ENCODE peak calls at places on chromosomes 12 and 14, in seven cellular contexts. N is choroid plexus epithelial cell, K is endothelial cell, V is mesothelial cell of epicardium, G is right atrium auricular region, T is heart right ventricle, X is upper lobe of right lung. F is an unnamed sample.

GRCh38 chr14:37594238-37594915 is 672 bp downstream of the FOXA1 start:
- DNase-seq in N (peak), K (peak), V (peak), G (no peak), T (no peak), X (peak), F (no peak)

GRCh38 chr12:122096591-122097149 is 18.1 kb downstream of the MLXIP start:
- DNase-seq in N (no peak), K (no peak), V (no peak), G (no peak), T (no peak), X (no peak), F (no peak)

GRCh38 chr14:88154321-88154720 is 149.4 kb downstream of the GPR65 start:
- DNase-seq in N (no peak), K (no peak), V (no peak), G (no peak), T (no peak), X (no peak), F (no peak)

GRCh38 chr12:96425973-96426372 is 25.7 kb upstream of the CDK17 start:
- DNase-seq in N (peak), K (no peak), V (no peak), G (no peak), T (no peak), X (no peak), F (no peak)

GRCh38 chr14:30333934-30334333 is 225.0 kb upstream of the G2E3 start:
- DNase-seq in N (no peak), K (no peak), V (no peak), G (no peak), T (no peak), X (no peak), F (no peak)

GRCh38 chr14:77763316-77763715 is 2.4 kb upstream of the SNW1 start:
- DNase-seq in N (no peak), K (no peak), V (no peak), G (no peak), T (no peak), X (no peak), F (no peak)

GRCh38 chr12:24928131-24928530 is 20.8 kb downstream of the BCAT1 start:
- DNase-seq in N (no peak), K (no peak), V (no peak), G (no peak), T (no peak), X (no peak), F (no peak)

GRCh38 chr12:39824505-39825198 is 205.0 kb upstream of the ABCD2 start:
- DNase-seq in N (peak), K (no peak), V (no peak), G (no peak), T (no peak), X (peak), F (no peak)

GRCh38 chr12:57829025-57829777 is 10.7 kb upstream of the AVIL start:
- DNase-seq in N (no peak), K (no peak), V (no peak), G (no peak), T (no peak), X (no peak), F (no peak)

GRCh38 chr12:127873306-127873705 is 393.7 kb upstream of the TMEM132C start:
- DNase-seq in N (no peak), K (no peak), V (no peak), G (no peak), T (no peak), X (no peak), F (no peak)

GRCh38 chr12:115294443-115295133 is 610.6 kb upstream of the TBX3 start:
- DNase-seq in N (peak), K (no peak), V (no peak), G (no peak), T (no peak), X (no peak), F (no peak)

GRCh38 chr12:66708704-66709443 is 30.0 kb upstream of the GRIP1 start:
- DNase-seq in N (peak), K (no peak), V (no peak), G (no peak), T (no peak), X (no peak), F (no peak)

GRCh38 chr14:104512061-104512460 is 67.5 kb upstream of the C14orf180 start:
- DNase-seq in N (no peak), K (no peak), V (no peak), G (no peak), T (no peak), X (no peak), F (no peak)

GRCh38 chr12:54439521-54440255 is 20.6 kb upstream of the ITGA5 start:
- DNase-seq in N (peak), K (no peak), V (no peak), G (no peak), T (no peak), X (no peak), F (no peak)

GRCh38 chr14:23876160-23876750 is 77.3 kb upstream of the DHRS4 start:
- DNase-seq in N (no peak), K (no peak), V (no peak), G (no peak), T (no peak), X (no peak), F (no peak)

GRCh38 chr14:64434528-64434927 is 30.8 kb upstream of the AKAP5 start:
- DNase-seq in N (peak), K (no peak), V (no peak), G (no peak), T (no peak), X (no peak), F (no peak)

GRCh38 chr12:93415723-93416464 is 25.9 kb downstream of the UBE2N start:
- DNase-seq in N (peak), K (no peak), V (no peak), G (no peak), T (no peak), X (no peak), F (no peak)

GRCh38 chr12:113136990-113137511 is 1.5 kb upstream of the RASAL1 start:
- DNase-seq in N (no peak), K (no peak), V (no peak), G (no peak), T (no peak), X (no peak), F (no peak)

GRCh38 chr12:62900686-62901272 is 34.2 kb downstream of the PPM1H start:
- DNase-seq in N (no peak), K (no peak), V (no peak), G (no peak), T (no peak), X (no peak), F (no peak)

GRCh38 chr14:24051789-24052655 is at the start of gene CARMIL3:
- DNase-seq in N (peak), K (peak), V (peak), G (no peak), T (peak), X (peak), F (no peak)

DNA sequence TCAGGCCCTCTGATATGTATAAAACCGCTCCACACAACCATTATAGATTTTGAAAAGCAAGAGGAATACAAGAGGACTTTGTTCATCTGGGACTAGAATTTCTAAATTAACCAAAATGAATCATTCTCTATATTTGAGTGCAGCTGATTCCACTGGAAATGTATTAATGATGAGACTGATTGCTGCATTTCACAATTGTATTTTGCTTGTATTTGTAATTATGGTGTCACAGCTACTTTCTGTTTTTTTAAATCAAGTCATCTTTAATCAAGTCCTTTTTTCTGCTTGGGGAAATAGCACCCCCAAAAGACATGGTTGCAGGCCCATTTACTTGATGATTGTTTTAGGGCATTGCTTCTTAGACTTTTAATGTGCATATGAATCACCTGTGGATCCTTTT is 162.4 kb downstream of the KICS2 start:
- DNase-seq in N (no peak), K (no peak), V (no peak), G (no peak), T (no peak), X (no peak), F (no peak)
- TF ChIP-seq CTCF in N (no peak), K (no peak), V (no peak), G (no peak), T (no peak), X (no peak), F (no peak)

DNA sequence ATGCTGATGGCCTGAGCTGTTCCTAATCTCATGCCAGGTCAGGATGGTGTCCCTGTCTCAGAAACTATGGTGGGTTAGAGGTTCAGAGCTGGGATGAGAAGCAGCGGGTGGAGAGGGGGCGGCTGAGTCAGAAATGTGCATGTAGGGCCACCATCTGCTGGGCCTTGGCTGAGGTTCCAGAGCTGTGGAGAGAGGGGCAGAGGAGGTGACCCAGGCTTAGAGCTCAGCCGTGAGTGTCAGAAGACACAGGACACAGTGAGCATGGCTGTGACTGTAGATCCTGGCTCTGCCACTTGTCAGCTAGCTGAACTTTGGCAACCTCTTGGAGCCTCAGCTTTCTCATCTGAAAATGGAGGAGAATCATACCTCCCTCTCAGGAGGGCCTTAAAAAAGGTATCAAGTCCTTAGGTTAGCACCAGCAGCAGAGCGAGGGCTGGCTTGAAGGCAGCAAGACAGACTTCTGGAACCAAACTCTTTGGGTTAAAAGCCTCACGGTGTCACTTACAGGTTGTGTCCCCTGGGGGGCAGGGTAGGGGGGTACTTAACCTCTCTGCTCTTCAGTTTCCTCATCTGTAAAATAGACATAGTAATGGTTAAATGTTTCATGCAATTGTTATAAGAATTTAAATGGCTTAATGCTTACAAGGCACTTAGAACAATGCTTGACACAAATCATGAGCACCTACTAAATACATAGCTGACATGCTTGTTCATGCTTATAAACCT is 34.8 kb downstream of the TMEM229B start:
- DNase-seq in N (no peak), K (no peak), V (no peak), G (no peak), T (no peak), X (no peak), F (no peak)
- TF ChIP-seq CTCF in N (no peak), K (no peak), V (no peak), G (no peak), T (no peak), X (no peak), F (no peak)

DNA sequence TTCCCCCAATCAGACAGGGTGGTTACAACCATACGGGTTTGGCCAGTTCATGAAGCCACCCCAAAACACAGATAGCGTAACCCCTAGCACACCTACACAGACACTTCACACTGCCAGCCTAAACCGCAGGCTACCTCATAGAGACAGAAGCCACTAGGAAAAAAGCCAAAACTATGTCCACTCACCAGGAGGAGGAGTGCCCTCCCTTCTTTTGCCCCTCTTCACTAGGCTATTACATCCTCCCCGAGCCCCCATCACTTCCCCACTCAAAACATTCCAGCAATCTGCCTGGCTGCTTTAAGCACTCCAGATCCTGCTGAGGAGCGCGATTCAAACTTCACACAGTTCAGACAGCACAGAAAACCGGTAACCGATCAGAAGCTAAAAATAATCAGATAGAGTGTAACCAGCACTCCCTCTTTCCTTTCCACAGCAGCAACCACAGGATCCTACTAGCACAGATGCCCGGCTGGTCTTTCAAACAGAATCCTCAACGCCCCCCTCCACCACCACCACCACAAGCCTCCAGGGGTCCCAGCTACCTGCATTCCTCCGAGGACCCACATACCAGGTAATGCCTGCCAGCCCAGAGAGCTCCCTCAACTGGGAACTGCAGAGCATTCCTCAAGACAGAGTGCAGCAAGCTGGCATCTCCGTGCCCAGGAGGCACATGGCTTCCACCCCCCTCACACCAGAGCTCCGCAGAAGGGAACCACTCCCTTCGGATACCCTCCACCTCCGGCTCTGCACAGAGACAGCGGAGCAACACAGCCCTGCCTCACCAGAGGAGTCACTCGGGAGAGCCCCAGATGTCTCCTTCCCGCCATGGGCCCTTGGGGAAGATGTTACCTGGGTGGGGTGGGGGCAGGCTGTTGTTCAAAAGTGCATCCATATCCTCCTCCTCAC is 1.5 kb downstream of the CHD4 start:
- DNase-seq in N (peak), K (peak), V (peak), G (no peak), T (no peak), X (no peak), F (no peak)
- TF ChIP-seq CTCF in N (no peak), K (no peak), V (no peak), G (peak), T (no peak), X (peak), F (no peak)

GRCh38 chr12:60106207-60106606 is 510.4 kb downstream of the SLC16A7 start:
- DNase-seq in N (peak), K (no peak), V (no peak), G (no peak), T (no peak), X (no peak), F (no peak)
- TF ChIP-seq CTCF in N (peak), K (no peak), V (no peak), G (no peak), T (no peak), X (no peak), F (no peak)

GRCh38 chr12:123516221-123516780 is 17.2 kb downstream of the RILPL1 start:
- DNase-seq in N (peak), K (peak), V (no peak), G (no peak), T (no peak), X (no peak), F (no peak)
- TF ChIP-seq CTCF in N (peak), K (no peak), V (no peak), G (no peak), T (no peak), X (no peak), F (no peak)

DNA sequence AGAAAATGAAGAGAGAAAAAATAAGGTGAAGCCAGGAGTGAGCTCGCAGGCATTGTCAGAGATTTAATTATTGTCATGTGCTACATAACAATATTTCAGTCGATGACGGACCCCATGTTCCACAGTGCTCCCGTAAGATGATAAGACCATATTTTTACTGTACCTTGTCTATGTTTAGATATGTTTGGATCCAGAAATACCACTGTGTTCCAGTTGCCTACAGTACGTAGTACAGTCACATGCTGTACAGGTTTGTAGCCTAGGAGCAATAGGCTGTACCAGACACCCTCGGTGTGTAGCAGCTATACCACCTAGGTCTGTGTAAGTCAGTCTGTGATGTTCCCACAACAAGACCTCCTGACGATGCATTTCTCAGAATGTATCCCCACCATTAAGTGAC is 137.5 kb downstream of the FBXL14 start:
- DNase-seq in N (no peak), K (no peak), V (no peak), G (no peak), T (no peak), X (no peak), F (no peak)
- TF ChIP-seq CTCF in N (no peak), K (no peak), V (no peak), G (no peak), T (no peak), X (no peak), F (no peak)

GRCh38 chr12:106791531-106791930 is 17.0 kb downstream of the RIC8B start:
- DNase-seq in N (no peak), K (no peak), V (no peak), G (no peak), T (no peak), X (no peak), F (no peak)

GRCh38 chr12:106794369-106794768 is 19.9 kb downstream of the RIC8B start:
- DNase-seq in N (no peak), K (no peak), V (no peak), G (no peak), T (no peak), X (no peak), F (no peak)

DNA sequence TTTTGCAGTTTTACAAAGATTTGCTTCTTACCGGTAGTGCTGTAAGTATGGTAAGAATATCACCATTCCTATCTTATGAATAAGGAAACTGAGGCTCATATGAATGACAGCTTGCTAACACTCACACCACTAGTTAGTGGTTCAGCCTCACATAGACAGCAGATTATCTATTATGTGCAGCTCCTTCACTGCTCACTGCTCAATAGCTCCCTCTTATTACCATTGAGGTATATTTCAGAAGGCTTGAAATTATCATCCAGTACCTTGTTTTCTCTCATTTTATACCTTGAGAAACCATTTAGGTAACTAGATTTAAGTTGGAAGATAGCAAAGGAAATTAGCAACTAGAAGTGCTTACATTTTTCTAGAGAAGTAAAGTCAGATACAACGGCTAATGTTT is 15.5 kb downstream of the RIC8B start:
- DNase-seq in N (no peak), K (no peak), V (no peak), G (no peak), T (no peak), X (no peak), F (no peak)
- TF ChIP-seq CTCF in N (peak), K (no peak), V (no peak), G (no peak), T (no peak), X (no peak), F (no peak)

GRCh38 chr12:108964391-108965166 is 56.3 kb downstream of the SVOP start:
- DNase-seq in N (no peak), K (no peak), V (no peak), G (no peak), T (no peak), X (no peak), F (no peak)
- TF ChIP-seq CTCF in N (no peak), K (no peak), V (no peak), G (no peak), T (no peak), X (no peak), F (no peak)

DNA sequence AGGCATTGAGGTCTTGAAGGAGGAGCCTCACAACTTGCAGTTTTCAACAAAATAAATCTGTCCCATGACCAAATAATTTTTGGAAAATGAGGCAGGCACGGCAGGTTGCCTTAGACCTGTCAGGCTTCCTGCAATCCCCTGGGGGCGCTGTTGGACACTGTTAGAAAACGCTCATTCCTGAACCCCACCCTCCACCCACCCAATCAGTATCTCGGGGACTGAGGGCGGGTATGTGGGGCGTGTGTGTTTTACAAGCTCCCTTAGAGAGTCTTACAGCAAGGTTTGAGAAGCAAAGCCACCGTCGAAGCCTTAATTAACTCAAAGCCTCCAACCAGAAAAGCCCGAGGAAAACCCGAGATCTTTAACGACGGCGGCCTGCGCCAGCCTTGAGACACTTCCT is 122.8 kb downstream of the GLT1D1 start:
- DNase-seq in N (peak), K (no peak), V (peak), G (no peak), T (no peak), X (no peak), F (no peak)
- TF ChIP-seq CTCF in N (no peak), K (no peak), V (peak), G (peak), T (no peak), X (peak), F (no peak)

GRCh38 chr12:14664434-14665023 is 31.9 kb downstream of the GUCY2C start:
- DNase-seq in N (peak), K (no peak), V (no peak), G (no peak), T (no peak), X (no peak), F (no peak)
- TF ChIP-seq CTCF in N (peak), K (peak), V (peak), G (peak), T (peak), X (peak), F (no peak)

F was measured in omental fat pad.